ENCODE peak calls at places on chromosome 14, in eight cellular contexts. One of them, this sample, is unnamed.

GRCh38 chr14:58151264-58151700 is 731 bp downstream of the ARMH4 start:
- DNase-seq in mesenchymal stem cell: peak; percentile 44
- DNase-seq in tibial artery: peak; percentile 23
- DNase-seq in cardiac fibroblast: peak; percentile 2
- DNase-seq in mucosa of descending colon: no peak
- DNase-seq in choroid plexus epithelial cell: peak; percentile 14
- DNase-seq in tibial nerve: no peak
- DNase-seq in GM23248: no peak
- DNase-seq in this sample: no peak

GRCh38 chr14:59274991-59275391 is 86.5 kb downstream of the DAAM1 start:
- DNase-seq in tibial artery: no peak
- DNase-seq in tibial nerve: no peak
- DNase-seq in mucosa of descending colon: no peak
- DNase-seq in GM23248: no peak
- DNase-seq in cardiac fibroblast: peak; percentile 35
- DNase-seq in mesenchymal stem cell: no peak
- DNase-seq in choroid plexus epithelial cell: no peak
- DNase-seq in this sample: no peak

GRCh38 chr14:24439830-24440605 is 2.6 kb downstream of the SDR39U1 start:
- DNase-seq in cardiac fibroblast: no peak
- DNase-seq in mucosa of descending colon: peak; percentile 37
- DNase-seq in mesenchymal stem cell: no peak
- DNase-seq in choroid plexus epithelial cell: no peak
- DNase-seq in tibial artery: no peak
- DNase-seq in tibial nerve: no peak
- DNase-seq in GM23248: no peak
- DNase-seq in this sample: no peak

GRCh38 chr14:44170099-44170498 is 337.0 kb downstream of the FSCB start:
- DNase-seq in mucosa of descending colon: no peak
- DNase-seq in GM23248: no peak
- DNase-seq in tibial nerve: no peak
- DNase-seq in mesenchymal stem cell: peak; percentile 36
- DNase-seq in cardiac fibroblast: peak; percentile 50
- DNase-seq in choroid plexus epithelial cell: no peak
- DNase-seq in tibial artery: no peak
- DNase-seq in this sample: no peak

GRCh38 chr14:67734675-67735074 is 33.0 kb downstream of the RDH12 start:
- DNase-seq in tibial nerve: no peak
- DNase-seq in mucosa of descending colon: no peak
- DNase-seq in GM23248: peak; percentile 45
- DNase-seq in tibial artery: no peak
- DNase-seq in cardiac fibroblast: peak; percentile 45
- DNase-seq in choroid plexus epithelial cell: no peak
- DNase-seq in mesenchymal stem cell: no peak
- DNase-seq in this sample: peak; percentile 61

GRCh38 chr14:68682166-68683103 is 110.4 kb downstream of the ZFP36L1 start:
- DNase-seq in choroid plexus epithelial cell: peak; percentile 97
- DNase-seq in mesenchymal stem cell: peak; percentile 90
- DNase-seq in cardiac fibroblast: peak; percentile 99
- DNase-seq in tibial artery: peak; percentile 77
- DNase-seq in GM23248: peak; percentile 96
- DNase-seq in tibial nerve: no peak
- DNase-seq in mucosa of descending colon: no peak
- DNase-seq in this sample: no peak

GRCh38 chr14:87233266-87233665 is 759.7 kb downstream of the GALC start:
- DNase-seq in mesenchymal stem cell: no peak
- DNase-seq in tibial nerve: no peak
- DNase-seq in tibial artery: no peak
- DNase-seq in choroid plexus epithelial cell: no peak
- DNase-seq in GM23248: no peak
- DNase-seq in mucosa of descending colon: no peak
- DNase-seq in cardiac fibroblast: no peak
- DNase-seq in this sample: peak; percentile 56

GRCh38 chr14:87690076-87690661 is 302.8 kb downstream of the GALC start:
- DNase-seq in tibial nerve: no peak
- DNase-seq in cardiac fibroblast: no peak
- DNase-seq in mesenchymal stem cell: no peak
- DNase-seq in mucosa of descending colon: no peak
- DNase-seq in GM23248: no peak
- DNase-seq in tibial artery: no peak
- DNase-seq in choroid plexus epithelial cell: no peak
- DNase-seq in this sample: peak; percentile 62

GRCh38 chr14:60859525-60859924 is 121.4 kb downstream of the TRMT5 start:
- DNase-seq in mucosa of descending colon: no peak
- DNase-seq in mesenchymal stem cell: no peak
- DNase-seq in cardiac fibroblast: no peak
- DNase-seq in GM23248: no peak
- DNase-seq in tibial artery: no peak
- DNase-seq in choroid plexus epithelial cell: no peak
- DNase-seq in tibial nerve: no peak
- DNase-seq in this sample: no peak

GRCh38 chr14:60964901-60965300 is 16.0 kb downstream of the TRMT5 start:
- DNase-seq in cardiac fibroblast: no peak
- DNase-seq in tibial artery: no peak
- DNase-seq in mucosa of descending colon: no peak
- DNase-seq in tibial nerve: no peak
- DNase-seq in choroid plexus epithelial cell: no peak
- DNase-seq in mesenchymal stem cell: peak; percentile 10
- DNase-seq in GM23248: no peak
- DNase-seq in this sample: no peak

GRCh38 chr14:60807247-60807646 is 72.7 kb downstream of the MNAT1 start:
- DNase-seq in mesenchymal stem cell: no peak
- DNase-seq in tibial nerve: no peak
- DNase-seq in tibial artery: no peak
- DNase-seq in cardiac fibroblast: no peak
- DNase-seq in choroid plexus epithelial cell: no peak
- DNase-seq in mucosa of descending colon: no peak
- DNase-seq in GM23248: no peak
- DNase-seq in this sample: no peak

GRCh38 chr14:49945448-49946319 is 52.8 kb downstream of the ARF6 start:
- DNase-seq in mucosa of descending colon: no peak
- DNase-seq in cardiac fibroblast: no peak
- DNase-seq in GM23248: no peak
- DNase-seq in tibial nerve: no peak
- DNase-seq in mesenchymal stem cell: peak; percentile 55
- DNase-seq in tibial artery: no peak
- DNase-seq in choroid plexus epithelial cell: no peak
- DNase-seq in this sample: no peak

GRCh38 chr14:40394634-40395340 is 962.6 kb upstream of the FBXO33 start:
- DNase-seq in GM23248: no peak
- DNase-seq in mesenchymal stem cell: peak; percentile 8
- DNase-seq in choroid plexus epithelial cell: no peak
- DNase-seq in tibial nerve: no peak
- DNase-seq in tibial artery: no peak
- DNase-seq in cardiac fibroblast: peak; percentile 7
- DNase-seq in mucosa of descending colon: no peak
- DNase-seq in this sample: no peak

GRCh38 chr14:75319021-75319420 is 40.4 kb downstream of the FOS start:
- DNase-seq in tibial artery: no peak
- DNase-seq in cardiac fibroblast: no peak
- DNase-seq in GM23248: no peak
- DNase-seq in choroid plexus epithelial cell: no peak
- DNase-seq in tibial nerve: no peak
- DNase-seq in mucosa of descending colon: no peak
- DNase-seq in mesenchymal stem cell: no peak
- DNase-seq in this sample: no peak

GRCh38 chr14:72916174-72916573 is 10.1 kb upstream of the DCAF4 start:
- DNase-seq in tibial nerve: no peak
- DNase-seq in cardiac fibroblast: no peak
- DNase-seq in GM23248: peak; percentile 40
- DNase-seq in tibial artery: no peak
- DNase-seq in mucosa of descending colon: no peak
- DNase-seq in mesenchymal stem cell: no peak
- DNase-seq in choroid plexus epithelial cell: no peak
- DNase-seq in this sample: peak; percentile 21

GRCh38 chr14:100554082-100554677 is 33.0 kb downstream of the BEGAIN start:
- DNase-seq in tibial nerve: peak; percentile 47
- DNase-seq in mucosa of descending colon: peak; percentile 89
- DNase-seq in choroid plexus epithelial cell: no peak
- DNase-seq in mesenchymal stem cell: no peak
- DNase-seq in tibial artery: no peak
- DNase-seq in cardiac fibroblast: peak; percentile 39
- DNase-seq in GM23248: peak; percentile 82
- DNase-seq in this sample: no peak

GRCh38 chr14:47039336-47039735 is 387.8 kb upstream of the RPL10L start:
- DNase-seq in choroid plexus epithelial cell: no peak
- DNase-seq in GM23248: no peak
- DNase-seq in mesenchymal stem cell: peak; percentile 10
- DNase-seq in tibial artery: no peak
- DNase-seq in mucosa of descending colon: no peak
- DNase-seq in tibial nerve: no peak
- DNase-seq in cardiac fibroblast: no peak
- DNase-seq in this sample: no peak

GRCh38 chr14:44963775-44964380 is 1.9 kb downstream of the TOGARAM1 start:
- DNase-seq in mesenchymal stem cell: no peak
- DNase-seq in tibial artery: no peak
- DNase-seq in choroid plexus epithelial cell: no peak
- DNase-seq in tibial nerve: no peak
- DNase-seq in mucosa of descending colon: no peak
- DNase-seq in GM23248: peak; percentile 43
- DNase-seq in cardiac fibroblast: no peak
- DNase-seq in this sample: peak; percentile 62

GRCh38 chr14:30375280-30375892 is 183.6 kb upstream of the G2E3 start:
- DNase-seq in choroid plexus epithelial cell: peak; percentile 78
- DNase-seq in cardiac fibroblast: peak; percentile 62
- DNase-seq in GM23248: peak; percentile 62
- DNase-seq in tibial artery: peak; percentile 59
- DNase-seq in mucosa of descending colon: peak; percentile 74
- DNase-seq in mesenchymal stem cell: peak; percentile 49
- DNase-seq in tibial nerve: peak; percentile 42
- DNase-seq in this sample: peak; percentile 91

GRCh38 chr14:100850841-100851585 is 25.1 kb downstream of the MEG3 start:
- DNase-seq in tibial nerve: peak; percentile 64
- DNase-seq in tibial artery: peak; percentile 67
- DNase-seq in mesenchymal stem cell: no peak
- DNase-seq in GM23248: peak; percentile 64
- DNase-seq in cardiac fibroblast: no peak
- DNase-seq in mucosa of descending colon: peak; percentile 93
- DNase-seq in choroid plexus epithelial cell: peak; percentile 33
- DNase-seq in this sample: peak; percentile 93

GRCh38 chr14:79103764-79104163 is 933.6 kb downstream of the NRXN3 start:
- DNase-seq in mucosa of descending colon: no peak
- DNase-seq in tibial nerve: no peak
- DNase-seq in mesenchymal stem cell: no peak
- DNase-seq in cardiac fibroblast: no peak
- DNase-seq in GM23248: no peak
- DNase-seq in tibial artery: no peak
- DNase-seq in choroid plexus epithelial cell: no peak
- DNase-seq in this sample: no peak

GRCh38 chr14:35944847-35945246 is 118.7 kb downstream of the BRMS1L start:
- DNase-seq in choroid plexus epithelial cell: no peak
- DNase-seq in mesenchymal stem cell: no peak
- DNase-seq in mucosa of descending colon: peak; percentile 53
- DNase-seq in tibial artery: no peak
- DNase-seq in tibial nerve: no peak
- DNase-seq in GM23248: no peak
- DNase-seq in cardiac fibroblast: peak; percentile 1
- DNase-seq in this sample: peak; percentile 86

GRCh38 chr14:93688794-93689193 is 99.5 kb downstream of the PRIMA1 start:
- DNase-seq in mucosa of descending colon: no peak
- DNase-seq in GM23248: no peak
- DNase-seq in tibial nerve: no peak
- DNase-seq in choroid plexus epithelial cell: no peak
- DNase-seq in tibial artery: no peak
- DNase-seq in cardiac fibroblast: no peak
- DNase-seq in mesenchymal stem cell: no peak
- DNase-seq in this sample: no peak

GRCh38 chr14:93688239-93688666 is 100.0 kb downstream of the PRIMA1 start:
- DNase-seq in mucosa of descending colon: no peak
- DNase-seq in choroid plexus epithelial cell: no peak
- DNase-seq in tibial artery: no peak
- DNase-seq in mesenchymal stem cell: no peak
- DNase-seq in tibial nerve: no peak
- DNase-seq in cardiac fibroblast: no peak
- DNase-seq in GM23248: no peak
- DNase-seq in this sample: peak; percentile 92

GRCh38 chr14:93691042-93691780 is 97.1 kb downstream of the PRIMA1 start:
- DNase-seq in tibial nerve: no peak
- DNase-seq in mesenchymal stem cell: no peak
- DNase-seq in GM23248: no peak
- DNase-seq in mucosa of descending colon: no peak
- DNase-seq in cardiac fibroblast: no peak
- DNase-seq in choroid plexus epithelial cell: no peak
- DNase-seq in tibial artery: no peak
- DNase-seq in this sample: no peak

GRCh38 chr14:93693914-93694313 is 94.4 kb downstream of the PRIMA1 start:
- DNase-seq in tibial nerve: no peak
- DNase-seq in mesenchymal stem cell: no peak
- DNase-seq in GM23248: no peak
- DNase-seq in tibial artery: no peak
- DNase-seq in cardiac fibroblast: no peak
- DNase-seq in mucosa of descending colon: no peak
- DNase-seq in choroid plexus epithelial cell: no peak
- DNase-seq in this sample: no peak
- H3K4me3 ChIP-seq in tibial nerve: no peak overlapping the region
- H3K4me3 ChIP-seq in mesenchymal stem cell: no peak overlapping the region
- H3K4me3 ChIP-seq in GM23248: no peak overlapping the region
- H3K4me3 ChIP-seq in tibial artery: no peak overlapping the region
- H3K4me3 ChIP-seq in cardiac fibroblast: no peak overlapping the region
- H3K4me3 ChIP-seq in mucosa of descending colon: no peak overlapping the region
- H3K4me3 ChIP-seq in choroid plexus epithelial cell: no peak overlapping the region
- H3K4me3 ChIP-seq in this sample: no peak overlapping the region

DNA sequence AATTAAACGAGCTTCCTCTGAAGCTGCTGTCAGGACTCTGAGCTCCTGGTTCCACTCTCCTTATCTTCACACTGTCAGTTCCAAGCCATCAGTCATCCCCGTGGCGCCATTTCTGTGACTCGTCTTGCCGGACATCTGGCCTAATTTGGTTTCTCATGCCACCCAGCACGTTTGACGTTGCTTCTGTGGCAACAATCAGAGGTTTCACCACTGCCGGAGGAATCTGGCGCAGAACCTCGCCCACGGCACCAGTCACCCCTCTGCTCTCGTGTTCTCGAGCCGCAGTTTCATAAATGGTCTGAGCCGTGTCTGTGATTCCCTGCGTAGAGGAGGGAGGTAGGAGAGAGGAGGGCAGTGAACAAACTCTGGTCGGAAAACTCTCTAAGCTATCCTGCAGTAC is 29.7 kb downstream of the BDKRB1 start:
- DNase-seq in mucosa of descending colon: no peak
- DNase-seq in tibial nerve: no peak
- DNase-seq in choroid plexus epithelial cell: no peak
- DNase-seq in mesenchymal stem cell: peak; percentile 93
- DNase-seq in GM23248: no peak
- DNase-seq in tibial artery: no peak
- DNase-seq in cardiac fibroblast: peak; percentile 76
- DNase-seq in this sample: no peak
- H3K4me3 ChIP-seq in mucosa of descending colon: no peak overlapping the region
- H3K4me3 ChIP-seq in tibial nerve: no peak overlapping the region
- H3K4me3 ChIP-seq in choroid plexus epithelial cell: no peak overlapping the region
- H3K4me3 ChIP-seq in mesenchymal stem cell: no peak overlapping the region
- H3K4me3 ChIP-seq in GM23248: no peak overlapping the region
- H3K4me3 ChIP-seq in tibial artery: no peak overlapping the region
- H3K4me3 ChIP-seq in cardiac fibroblast: no peak overlapping the region
- H3K4me3 ChIP-seq in this sample: no peak overlapping the region

GRCh38 chr14:97924922-97925613 is 1127.9 kb downstream of the VRK1 start:
- DNase-seq in tibial nerve: no peak
- DNase-seq in choroid plexus epithelial cell: no peak
- DNase-seq in cardiac fibroblast: no peak
- DNase-seq in mucosa of descending colon: no peak
- DNase-seq in mesenchymal stem cell: no peak
- DNase-seq in GM23248: no peak
- DNase-seq in tibial artery: no peak
- DNase-seq in this sample: peak; percentile 8
- H3K4me3 ChIP-seq in tibial nerve: no peak overlapping the region
- H3K4me3 ChIP-seq in choroid plexus epithelial cell: no peak overlapping the region
- H3K4me3 ChIP-seq in cardiac fibroblast: no peak overlapping the region
- H3K4me3 ChIP-seq in mucosa of descending colon: no peak overlapping the region
- H3K4me3 ChIP-seq in mesenchymal stem cell: no peak overlapping the region
- H3K4me3 ChIP-seq in GM23248: no peak overlapping the region
- H3K4me3 ChIP-seq in tibial artery: no peak overlapping the region
- H3K4me3 ChIP-seq in this sample: no peak overlapping the region

GRCh38 chr14:55502746-55503284 is 62.4 kb upstream of the TBPL2 start:
- DNase-seq in mucosa of descending colon: peak; percentile 51
- DNase-seq in cardiac fibroblast: no peak
- DNase-seq in tibial nerve: no peak
- DNase-seq in tibial artery: no peak
- DNase-seq in choroid plexus epithelial cell: no peak
- DNase-seq in mesenchymal stem cell: no peak
- DNase-seq in GM23248: no peak
- DNase-seq in this sample: no peak
- H3K4me3 ChIP-seq in mucosa of descending colon: no peak overlapping the region
- H3K4me3 ChIP-seq in cardiac fibroblast: no peak overlapping the region
- H3K4me3 ChIP-seq in tibial nerve: no peak overlapping the region
- H3K4me3 ChIP-seq in tibial artery: no peak overlapping the region
- H3K4me3 ChIP-seq in choroid plexus epithelial cell: no peak overlapping the region
- H3K4me3 ChIP-seq in mesenchymal stem cell: no peak overlapping the region
- H3K4me3 ChIP-seq in GM23248: no peak overlapping the region
- H3K4me3 ChIP-seq in this sample: no peak overlapping the region